ENCODE peak calls at places on chromosomes 12 and 14, in nine cellular contexts. R is endothelial cell, N is activated B cell treated with CpG ODN at 0.5 μM for 24 hours, U is AG04450, L is endothelial cell of umbilical vein, K is fibroblast of the aortic adventitia, V is AG09319, I is mesothelial cell of epicardium, H is lung. X is an unnamed sample.

GRCh38 chr14:23114669-23115491 is 4.2 kb downstream of the CEBPE start:
- DNase-seq in R (no peak), N (no peak), U (peak; percentile 89), L (peak; percentile 67), K (peak; percentile 96), V (peak; percentile 85), I (no peak), H (peak; percentile 67), X (peak; percentile 85)

GRCh38 chr14:20092050-20092449 is 18.5 kb upstream of the OR4K17 start:
- DNase-seq in R (no peak), N (no peak), U (no peak), L (no peak), K (no peak), V (no peak), I (no peak), H (no peak), X (no peak)

GRCh38 chr12:45379261-45379660 is 163.4 kb downstream of the ANO6 start:
- DNase-seq in R (no peak), N (no peak), U (no peak), L (peak; percentile 89), K (peak; percentile 40), V (no peak), I (no peak), H (no peak), X (peak; percentile 5)

GRCh38 chr12:113933201-113933786 is 32.8 kb downstream of the RBM19 start:
- DNase-seq in R (peak; percentile 22), N (no peak), U (peak; percentile 32), L (no peak), K (peak; percentile 62), V (peak; percentile 29), I (peak; percentile 55), H (no peak), X (peak; percentile 88)

GRCh38 chr12:107448198-107448597 is 237.4 kb upstream of the PWP1 start:
- DNase-seq in R (peak; percentile 72), N (no peak), U (no peak), L (no peak), K (peak; percentile 36), V (no peak), I (no peak), H (no peak), X (no peak)

GRCh38 chr12:77850698-77851097 is 20.0 kb downstream of the NAV3 start:
- DNase-seq in R (no peak), N (no peak), U (no peak), L (no peak), K (no peak), V (no peak), I (no peak), H (no peak), X (no peak)

GRCh38 chr14:99572173-99572999 is 31.6 kb downstream of the CCDC85C start:
- DNase-seq in R (no peak), N (no peak), U (no peak), L (no peak), K (no peak), V (no peak), I (no peak), H (no peak), X (no peak)

GRCh38 chr12:110778801-110779577 is 36.3 kb upstream of the PPP1CC start:
- DNase-seq in R (no peak), N (no peak), U (no peak), L (no peak), K (no peak), V (no peak), I (no peak), H (no peak), X (no peak)

GRCh38 chr14:58315606-58316005 is 17.3 kb downstream of the ARID4A start:
- DNase-seq in R (no peak), N (no peak), U (no peak), L (no peak), K (no peak), V (no peak), I (no peak), H (no peak), X (no peak)

GRCh38 chr14:76080471-76080870 is 71.3 kb upstream of the GPATCH2L start:
- DNase-seq in R (no peak), N (no peak), U (no peak), L (no peak), K (no peak), V (no peak), I (no peak), H (no peak), X (no peak)

GRCh38 chr14:68110989-68111704 is 291.6 kb downstream of the RAD51B start:
- DNase-seq in R (no peak), N (no peak), U (no peak), L (no peak), K (no peak), V (no peak), I (no peak), H (no peak), X (no peak)

GRCh38 chr14:67729072-67729561 is 27.4 kb downstream of the RDH12 start:
- DNase-seq in R (no peak), N (no peak), U (no peak), L (no peak), K (no peak), V (no peak), I (no peak), H (peak; percentile 57), X (no peak)

DNA sequence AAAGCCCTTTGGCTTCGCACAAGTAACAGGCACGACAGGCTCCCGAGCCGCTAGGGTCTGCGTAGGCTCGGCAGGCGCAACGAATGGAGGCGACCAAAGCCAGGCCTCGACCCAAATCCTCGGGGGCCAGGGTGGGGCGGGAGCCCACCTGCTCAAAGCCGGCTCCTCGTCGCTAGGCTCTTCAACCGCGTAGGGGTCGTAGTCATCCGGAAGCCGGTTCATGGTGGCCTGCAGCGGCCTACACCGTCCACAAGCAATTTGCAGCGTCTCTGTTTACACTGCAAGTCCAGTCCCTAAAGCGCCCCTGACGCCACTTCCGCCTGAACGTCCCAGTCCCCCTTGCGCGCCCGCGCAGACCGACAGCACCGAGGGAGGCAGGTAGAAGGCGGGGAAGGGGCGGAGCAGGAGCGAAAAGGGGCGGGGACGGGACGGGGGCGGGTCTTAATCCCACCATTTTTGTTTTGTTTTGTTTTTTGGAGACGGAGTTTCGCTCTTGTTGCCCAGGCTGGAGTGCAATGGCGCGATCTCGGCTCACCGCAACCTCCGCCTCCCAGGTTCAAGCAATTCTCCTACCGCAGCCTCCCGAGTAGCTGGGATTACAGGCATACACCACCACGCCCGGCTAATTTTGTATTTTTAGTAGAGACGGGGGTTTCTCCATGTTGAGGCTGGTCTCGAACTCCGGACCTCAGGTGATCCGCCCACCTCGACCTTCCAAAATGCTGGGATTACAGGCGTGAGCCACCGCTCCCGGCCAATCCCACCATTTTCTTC is at the start of gene EAPP:
- DNase-seq in R (peak; percentile 93), N (peak; percentile 86), U (peak; percentile 91), L (peak; percentile 96), K (peak; percentile 95), V (peak; percentile 94), I (peak; percentile 91), H (peak; percentile 99), X (peak; percentile 91)
- TF ChIP-seq CTCF in R (no peak), N (no peak), U (no peak), L (no peak), K (no peak), V (no peak), I (no peak), H (no peak), X (no peak)

GRCh38 chr14:24310666-24311604 is at the start of gene LTB4R:
- DNase-seq in R (peak; percentile 78), N (peak; percentile 73), U (no peak), L (peak; percentile 88), K (peak; percentile 70), V (no peak), I (no peak), H (peak; percentile 76), X (peak; percentile 42)
- TF ChIP-seq CTCF in R (peak; percentile 39), N (no peak), U (peak; percentile 12), L (peak; percentile 53), K (peak; percentile 26), V (peak; percentile 9), I (no peak), H (no peak), X (peak; percentile 23)

GRCh38 chr14:74904623-74905503 is 18.2 kb downstream of the RPS6KL1 start:
- DNase-seq in R (no peak), N (no peak), U (no peak), L (no peak), K (no peak), V (no peak), I (no peak), H (no peak), X (no peak)

GRCh38 chr14:74907744-74908143 is 15.3 kb downstream of the RPS6KL1 start:
- DNase-seq in R (no peak), N (no peak), U (no peak), L (no peak), K (no peak), V (no peak), I (no peak), H (no peak), X (no peak)

GRCh38 chr14:74908861-74909341 is 14.2 kb downstream of the RPS6KL1 start:
- DNase-seq in R (no peak), N (no peak), U (no peak), L (no peak), K (no peak), V (no peak), I (no peak), H (no peak), X (no peak)

GRCh38 chr14:74905595-74906142 is 17.4 kb downstream of the RPS6KL1 start:
- DNase-seq in R (peak; percentile 85), N (peak; percentile 70), U (no peak), L (peak; percentile 52), K (peak; percentile 62), V (no peak), I (peak; percentile 86), H (peak; percentile 74), X (no peak)

GRCh38 chr14:74906923-74907620 is 16.0 kb downstream of the RPS6KL1 start:
- DNase-seq in R (no peak), N (no peak), U (no peak), L (no peak), K (no peak), V (no peak), I (no peak), H (no peak), X (no peak)
- TF ChIP-seq CTCF in R (peak; percentile 39), N (no peak), U (peak; percentile 28), L (peak; percentile 34), K (no peak), V (peak; percentile 24), I (no peak), H (no peak), X (peak; percentile 26)

DNA sequence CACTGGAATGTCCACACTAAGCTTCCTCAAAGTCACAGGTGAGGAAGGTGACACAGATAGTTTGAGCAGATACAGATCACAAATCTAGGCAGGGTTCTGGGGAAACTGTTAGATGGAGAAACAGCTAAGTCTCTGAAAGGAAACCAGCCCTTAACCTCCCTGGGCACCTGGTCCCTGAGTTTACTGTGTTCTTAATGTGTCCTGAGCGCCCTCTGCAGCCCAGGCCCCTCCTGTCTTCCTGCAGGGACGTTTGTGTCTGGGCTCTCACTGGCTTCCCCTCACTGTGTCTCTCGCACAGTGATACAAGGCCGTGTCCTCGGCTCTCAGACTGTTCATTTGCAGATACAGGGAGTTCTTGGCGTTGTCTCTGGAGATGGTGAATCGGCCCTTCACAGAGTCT is 684.3 kb downstream of the TMEM121 start:
- DNase-seq in R (no peak), N (no peak), U (no peak), L (no peak), K (no peak), V (no peak), I (no peak), H (no peak), X (no peak)
- TF ChIP-seq CTCF in R (no peak), N (no peak), U (no peak), L (no peak), K (no peak), V (no peak), I (no peak), H (no peak), X (no peak)